ENCODE peak calls at places on chromosomes 16 and 17, in ten cellular contexts. M, B, L, Y, I, G, P, D, A and H are unnamed samples.

GRCh38 chr16:1338119-1338730 is 4.8 kb downstream of the BAIAP3 start:
- DNase-seq in M (no peak), B (peak; percentile 70), L (no peak), Y (no peak), I (peak; percentile 61), G (no peak), P (peak; percentile 56), D (no peak), A (no peak), H (no peak)

GRCh38 chr17:9253308-9253707 is 232.0 kb downstream of the NTN1 start:
- DNase-seq in M (no peak), B (no peak), L (no peak), Y (no peak), I (no peak), G (no peak), P (no peak), D (no peak), A (no peak), H (no peak)

GRCh38 chr17:52383493-52384100 is 225.1 kb upstream of the CA10 start:
- DNase-seq in M (no peak), B (peak; percentile 65), L (no peak), Y (no peak), I (peak; percentile 51), G (no peak), P (peak; percentile 90), D (peak; percentile 66), A (peak; percentile 50), H (no peak)

GRCh38 chr17:2598166-2598565 is 4.7 kb downstream of the PAFAH1B1 start:
- DNase-seq in M (no peak), B (no peak), L (no peak), Y (no peak), I (no peak), G (no peak), P (peak; percentile 9), D (peak; percentile 68), A (no peak), H (peak; percentile 41)

GRCh38 chr16:373020-373598 is 2.8 kb upstream of the MRPL28 start:
- DNase-seq in M (no peak), B (no peak), L (no peak), Y (no peak), I (no peak), G (no peak), P (no peak), D (no peak), A (no peak), H (no peak)

GRCh38 chr16:21656795-21657768 is 4.7 kb upstream of the IGSF6 start:
- DNase-seq in M (no peak), B (peak; percentile 36), L (peak; percentile 39), Y (peak; percentile 54), I (no peak), G (peak; percentile 65), P (peak; percentile 76), D (peak; percentile 74), A (no peak), H (peak; percentile 49)

GRCh38 chr16:66905633-66906539 is 12.8 kb downstream of the CDH16 start:
- DNase-seq in M (no peak), B (no peak), L (no peak), Y (no peak), I (peak; percentile 80), G (no peak), P (no peak), D (no peak), A (no peak), H (no peak)

GRCh38 chr17:14297161-14297851 is 3.6 kb upstream of the HS3ST3B1 start:
- DNase-seq in M (no peak), B (peak; percentile 74), L (peak; percentile 29), Y (no peak), I (peak; percentile 66), G (peak; percentile 43), P (peak; percentile 40), D (peak; percentile 84), A (no peak), H (no peak)

GRCh38 chr17:68909066-68909465 is 46.1 kb downstream of the ABCA8 start:
- DNase-seq in M (no peak), B (no peak), L (no peak), Y (no peak), I (no peak), G (no peak), P (no peak), D (peak; percentile 93), A (peak; percentile 22), H (peak; percentile 85)

GRCh38 chr17:43449470-43450202 is 34.1 kb upstream of the DHX8 start:
- DNase-seq in M (no peak), B (peak; percentile 22), L (no peak), Y (no peak), I (no peak), G (no peak), P (no peak), D (no peak), A (no peak), H (no peak)

GRCh38 chr16:78729687-78730086 is 630.2 kb downstream of the WWOX start:
- DNase-seq in M (no peak), B (no peak), L (no peak), Y (no peak), I (no peak), G (no peak), P (no peak), D (no peak), A (no peak), H (no peak)

GRCh38 chr17:5553479-5553878 is 30.8 kb downstream of the NLRP1 start:
- DNase-seq in M (no peak), B (no peak), L (no peak), Y (no peak), I (no peak), G (no peak), P (no peak), D (no peak), A (no peak), H (no peak)

GRCh38 chr17:80719449-80719848 is 174.8 kb downstream of the RPTOR start:
- DNase-seq in M (no peak), B (no peak), L (no peak), Y (no peak), I (no peak), G (no peak), P (no peak), D (no peak), A (no peak), H (no peak)

GRCh38 chr16:82660078-82660645 is 33.4 kb downstream of the CDH13 start:
- DNase-seq in M (no peak), B (no peak), L (no peak), Y (no peak), I (no peak), G (no peak), P (no peak), D (peak; percentile 80), A (no peak), H (no peak)